ENCODE peak calls at places on chromosomes 6 and 20, in four cellular contexts. Z, I, X and Q are unnamed samples.

GRCh38 chr6:134299236-134299635 is 18.7 kb downstream of the SGK1 start:
- DNase-seq in X (no peak), I (peak), Z (no peak), Q (no peak)

GRCh38 chr6:166262738-166263515 is 45.3 kb downstream of the PRR18 start:
- DNase-seq in X (no peak), Z (no peak), I (no peak), Q (no peak)

GRCh38 chr6:43199912-43200311 is 17.9 kb downstream of the CUL9 start:
- DNase-seq in Z (no peak), X (no peak), I (no peak), Q (no peak)

GRCh38 chr20:46131396-46131795 is 13.3 kb downstream of the CD40 start:
- DNase-seq in Z (no peak), X (no peak), I (peak), Q (no peak)

GRCh38 chr20:7248392-7248992 is 481.0 kb downstream of the BMP2 start:
- DNase-seq in Z (no peak), X (no peak), I (no peak), Q (no peak)

GRCh38 chr6:66865771-66866170 is 1158.7 kb upstream of the EYS start:
- DNase-seq in Z (no peak), I (peak), X (no peak), Q (peak)

GRCh38 chr6:97141756-97142155 is 141.3 kb downstream of the MMS22L start:
- DNase-seq in I (no peak), Z (no peak), X (no peak), Q (no peak)

GRCh38 chr6:148746363-148747144 is at the start of gene UST:
- DNase-seq in I (peak), X (peak), Z (peak), Q (peak)

DNA sequence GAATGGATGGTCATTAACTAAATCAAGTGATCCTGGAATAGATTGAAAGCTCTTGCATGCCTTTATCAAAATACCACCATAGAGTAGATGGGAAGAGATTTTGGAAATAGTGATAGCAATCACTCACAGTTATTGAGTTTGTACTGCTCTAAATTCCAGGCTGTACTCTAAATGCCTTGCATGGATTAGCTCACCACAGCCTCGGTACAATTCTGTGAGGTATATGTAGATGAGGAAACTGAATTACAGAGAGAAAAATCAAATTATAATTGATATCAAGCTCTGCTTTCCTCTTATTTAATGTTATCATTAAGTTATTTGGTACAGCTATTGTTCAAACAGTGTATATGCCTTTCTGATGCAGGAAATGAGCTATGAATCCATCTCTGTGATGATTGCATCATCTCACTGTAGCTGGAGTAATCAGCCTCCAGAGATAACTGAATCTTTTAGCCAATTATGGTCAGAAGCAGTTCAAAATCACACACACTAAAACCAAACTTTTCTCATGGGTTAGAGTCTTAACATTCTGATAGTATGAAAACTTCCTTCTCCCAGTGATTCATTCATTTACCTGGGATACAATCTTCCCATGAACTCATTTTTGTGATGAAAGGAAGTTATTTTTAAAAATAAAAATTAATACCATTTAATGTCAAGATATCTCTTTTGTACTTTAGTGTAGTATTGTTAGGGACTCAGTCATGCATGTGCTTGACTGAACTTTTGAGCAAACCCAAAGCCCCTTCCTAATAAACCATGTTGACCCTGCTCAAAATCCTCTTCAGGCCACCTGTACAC is 52.1 kb downstream of the RNF217 start:
- DNase-seq in I (peak), X (no peak), Z (no peak), Q (peak)
- TF ChIP-seq CTCF in I (no peak), X (no peak), Z (no peak), Q (no peak)

GRCh38 chr6:41529049-41529448 is 17.1 kb upstream of the FOXP4 start:
- DNase-seq in X (no peak), Z (no peak), I (no peak), Q (no peak)
- H3K9ac ChIP-seq in X (no peak), Z (no peak), I (no peak), Q (no peak)

GRCh38 chr6:108612852-108613251 is 52.1 kb downstream of the FOXO3 start:
- DNase-seq in Z (no peak), I (no peak), X (no peak), Q (no peak)
- H3K27ac ChIP-seq in Z (no peak), I (no peak), X (no peak), Q (no peak)

DNA sequence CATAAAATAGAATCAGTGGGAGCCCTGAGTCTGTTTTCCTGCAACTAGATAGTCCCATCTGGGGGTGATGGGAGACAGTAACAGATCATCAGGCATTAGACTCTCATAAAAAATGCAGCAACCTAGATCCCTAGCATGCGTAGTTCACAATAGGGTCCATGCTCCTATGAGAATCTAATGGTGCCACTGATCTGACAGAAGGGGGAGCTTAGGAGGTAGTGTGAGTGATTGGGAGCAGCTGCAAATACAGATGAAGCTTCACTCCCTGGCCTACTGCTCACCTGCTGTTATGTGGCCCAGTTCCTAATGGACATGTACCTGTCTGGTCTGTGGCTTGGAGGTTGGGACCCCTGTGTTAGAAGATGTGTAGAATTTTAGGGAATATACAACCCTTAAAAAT is 904.5 kb upstream of the EPHA7 start:
- DNase-seq in Z (peak), I (no peak), X (peak), Q (no peak)
- TF ChIP-seq CTCF in Z (peak), I (no peak), X (peak), Q (no peak)